ENCODE peak calls at places on chromosome 13, in ten cellular contexts. U is B cell, N is chondrocyte, G is fibroblast of the aortic adventitia, D is nephron progenitor cell, I is cardiac muscle cell, L is body of pancreas, H is neural crest cell, X is bronchial epithelial cell, P is neural progenitor cell. V is an unnamed sample.

GRCh38 chr13:37960427-37960826 is 90.9 kb upstream of the TRPC4 start:
- DNase-seq in X (peak; percentile 5), L (no peak), D (no peak), H (no peak), U (no peak), N (no peak), I (no peak), G (no peak), P (no peak), V (no peak)

GRCh38 chr13:110560606-110561334 is 752 bp downstream of the RAB20 start:
- DNase-seq in P (peak; percentile 72), G (peak; percentile 47), H (peak; percentile 5), L (peak; percentile 78), N (no peak), X (peak; percentile 34), D (no peak), U (peak; percentile 39), I (peak; percentile 69), V (no peak)

GRCh38 chr13:29849731-29850212 is 645 bp downstream of the UBL3 start:
- DNase-seq in H (peak; percentile 20), N (no peak), D (peak; percentile 64), U (peak; percentile 37), L (peak; percentile 80), G (peak; percentile 55), X (peak; percentile 70), I (peak; percentile 76), P (peak; percentile 74), V (peak; percentile 70)

GRCh38 chr13:95954266-95954665 is 98.9 kb downstream of the UGGT2 start:
- DNase-seq in L (no peak), N (no peak), D (no peak), X (no peak), I (no peak), H (no peak), U (no peak), G (no peak), P (peak; percentile 3), V (no peak)

GRCh38 chr13:72221276-72221962 is 354.4 kb upstream of the DACH1 start:
- DNase-seq in I (peak; percentile 22), X (peak; percentile 42), L (peak; percentile 51), D (peak; percentile 46), N (peak; percentile 72), P (peak; percentile 59), G (no peak), H (peak; percentile 12), U (no peak), V (no peak)

GRCh38 chr13:109141716-109142115 is 512.3 kb downstream of the MYO16 start:
- DNase-seq in L (no peak), I (no peak), U (peak; percentile 68), N (no peak), H (no peak), G (no peak), P (no peak), X (no peak), D (no peak), V (no peak)

GRCh38 chr13:73676550-73677040 is 457.6 kb downstream of the KLF12 start:
- DNase-seq in I (no peak), D (no peak), N (no peak), G (no peak), L (no peak), P (no peak), U (no peak), H (no peak), X (no peak), V (no peak)

GRCh38 chr13:85896516-85897450 is 97.6 kb upstream of the SLITRK6 start:
- DNase-seq in D (no peak), X (peak; percentile 97), L (no peak), U (no peak), H (no peak), N (no peak), P (peak; percentile 3), G (no peak), I (no peak), V (no peak)

GRCh38 chr13:35966024-35966423 is 165.2 kb downstream of the DCLK1 start:
- DNase-seq in I (no peak), N (no peak), U (no peak), P (no peak), H (no peak), L (no peak), G (peak; percentile 15), X (no peak), D (no peak), V (no peak)

GRCh38 chr13:22235285-22235949 is 564.5 kb downstream of the FGF9 start:
- DNase-seq in I (peak; percentile 21), L (no peak), X (peak; percentile 12), D (peak; percentile 18), P (peak; percentile 25), N (no peak), G (no peak), U (no peak), H (no peak), V (no peak)

GRCh38 chr13:53250272-53250875 is 221.8 kb downstream of the OLFM4 start:
- DNase-seq in L (peak; percentile 64), P (peak; percentile 93), D (peak; percentile 42), G (peak; percentile 81), I (peak; percentile 86), N (no peak), H (peak; percentile 46), X (peak; percentile 73), U (no peak), V (no peak)

GRCh38 chr13:42981317-42981716 is 10.7 kb downstream of the EPSTI1 start:
- DNase-seq in U (no peak), D (no peak), I (no peak), X (no peak), G (peak; percentile 77), P (no peak), L (no peak), N (no peak), H (no peak), V (no peak)

GRCh38 chr13:44104969-44105368 is 225.3 kb downstream of the LACC1 start:
- DNase-seq in N (no peak), P (no peak), U (no peak), L (no peak), I (peak; percentile 93), X (no peak), D (no peak), H (no peak), G (no peak), V (no peak)

GRCh38 chr13:51848674-51849073 is 3.7 kb upstream of the TMEM272 start:
- DNase-seq in U (no peak), P (no peak), H (no peak), N (no peak), L (no peak), I (no peak), G (no peak), D (no peak), X (peak; percentile 74), V (no peak)

GRCh38 chr13:113554333-113554700 is 30.2 kb upstream of the TFDP1 start:
- DNase-seq in H (no peak), D (no peak), U (no peak), L (no peak), P (no peak), X (no peak), I (no peak), G (no peak), N (no peak), V (no peak)

GRCh38 chr13:113552079-113552478 is 32.5 kb upstream of the TFDP1 start:
- DNase-seq in D (no peak), X (no peak), G (no peak), N (peak; percentile 36), U (no peak), L (no peak), I (no peak), P (no peak), H (no peak), V (no peak)

GRCh38 chr13:113553541-113554332 is 30.8 kb upstream of the TFDP1 start:
- DNase-seq in P (no peak), I (no peak), X (no peak), N (peak; percentile 73), H (no peak), L (no peak), G (no peak), D (no peak), U (no peak), V (no peak)

GRCh38 chr13:113551081-113552000 is 33.2 kb upstream of the TFDP1 start:
- DNase-seq in I (no peak), N (peak; percentile 36), L (no peak), G (no peak), D (no peak), X (no peak), P (no peak), U (no peak), H (no peak), V (no peak)

GRCh38 chr13:113552786-113553540 is 31.6 kb upstream of the TFDP1 start:
- DNase-seq in I (no peak), G (no peak), D (no peak), P (no peak), L (no peak), X (no peak), H (no peak), U (no peak), N (peak; percentile 54), V (no peak)
- TF ChIP-seq CTCF in I (no peak), G (no peak), D (no peak), P (no peak), L (no peak), X (no peak), H (no peak), U (no peak), N (no peak), V (no peak)

GRCh38 chr13:45928843-45929242 is 77.3 kb upstream of the SIAH3 start:
- DNase-seq in P (no peak), L (peak; percentile 67), H (no peak), U (no peak), I (no peak), X (peak; percentile 46), G (peak; percentile 25), N (no peak), D (no peak), V (no peak)

GRCh38 chr13:45921337-45921736 is 69.8 kb upstream of the SIAH3 start:
- DNase-seq in D (no peak), G (no peak), H (no peak), X (no peak), L (no peak), U (no peak), I (no peak), N (no peak), P (no peak), V (no peak)

GRCh38 chr13:45928196-45928595 is 76.6 kb upstream of the SIAH3 start:
- DNase-seq in H (no peak), G (no peak), I (no peak), U (no peak), P (no peak), N (no peak), D (no peak), X (no peak), L (no peak), V (no peak)

GRCh38 chr13:45925151-45925550 is 73.6 kb upstream of the SIAH3 start:
- DNase-seq in P (no peak), L (no peak), D (no peak), N (no peak), H (no peak), X (no peak), U (no peak), I (no peak), G (no peak), V (no peak)
- TF ChIP-seq CTCF in P (no peak), L (no peak), D (no peak), N (peak; percentile 41), H (no peak), X (no peak), U (no peak), I (peak; percentile 12), G (no peak), V (peak; percentile 27)

GRCh38 chr13:39765801-39766463 is 110.5 kb downstream of the COG6 start:
- DNase-seq in P (peak; percentile 52), L (peak; percentile 49), I (no peak), H (no peak), N (no peak), D (peak; percentile 9), G (no peak), X (peak; percentile 46), U (no peak), V (no peak)
- TF ChIP-seq CTCF in P (peak; percentile 45), L (peak; percentile 42), I (no peak), H (no peak), N (peak; percentile 64), D (no peak), G (no peak), X (peak; percentile 65), U (no peak), V (no peak)

GRCh38 chr13:82720961-82721360 is 1161.3 kb downstream of the SLITRK1 start:
- DNase-seq in N (no peak), I (no peak), H (no peak), U (no peak), L (no peak), G (no peak), X (no peak), P (no peak), D (no peak), V (no peak)
- TF ChIP-seq CTCF in N (no peak), I (no peak), H (no peak), U (no peak), L (no peak), G (no peak), X (no peak), P (no peak), D (no peak), V (no peak)